ENCODE peak calls at places on chromosomes 16 and 17, in nine cellular contexts. C is A549, I is RWPE1, V is choroid plexus epithelial cell, O is cardiac fibroblast, B is left lung, A is sigmoid colon, G is H9, M is IMR-90. D is an unnamed sample.

GRCh38 chr16:28317040-28317880 is 24.9 kb downstream of the SBK1 start:
- DNase-seq in C (peak), M (peak), V (peak), A (no peak), I (peak), B (no peak), O (peak), G (peak), D (peak)

GRCh38 chr16:16805809-16806208 is 426.9 kb downstream of the NPIPA7 start:
- DNase-seq in I (no peak), M (no peak), G (no peak), B (no peak), V (no peak), A (no peak), O (no peak), C (no peak), D (no peak)

GRCh38 chr17:74546586-74546985 is 671 bp upstream of the CD300C start:
- DNase-seq in I (no peak), B (no peak), C (no peak), M (no peak), G (no peak), O (no peak), V (no peak), A (no peak), D (no peak)

GRCh38 chr17:74424658-74425057 is 7.2 kb upstream of the GPRC5C start:
- DNase-seq in B (no peak), V (no peak), O (no peak), I (no peak), M (no peak), A (no peak), G (no peak), C (no peak), D (no peak)

GRCh38 chr16:1295465-1295864 is 14.0 kb upstream of the UBE2I start:
- DNase-seq in G (no peak), V (no peak), B (no peak), A (no peak), O (no peak), M (no peak), I (no peak), C (no peak), D (no peak)

GRCh38 chr17:15281909-15282308 is 16.8 kb upstream of the PMP22 start:
- DNase-seq in B (no peak), M (no peak), G (no peak), C (no peak), I (no peak), A (no peak), V (no peak), O (peak), D (no peak)

GRCh38 chr17:67514998-67515397 is 137.9 kb downstream of the PITPNC1 start:
- DNase-seq in V (no peak), G (peak), O (no peak), M (no peak), B (no peak), A (no peak), C (no peak), I (no peak), D (no peak)

GRCh38 chr16:85313541-85314208 is 201.4 kb upstream of the CIBAR2 start:
- DNase-seq in A (no peak), B (no peak), I (peak), C (no peak), V (no peak), O (no peak), M (peak), G (no peak), D (peak)

GRCh38 chr17:81179861-81180260 is 13.8 kb upstream of the AATK start:
- DNase-seq in A (no peak), G (no peak), I (no peak), V (no peak), B (no peak), C (no peak), M (no peak), O (no peak), D (no peak)

GRCh38 chr17:81178136-81179091 is 12.4 kb upstream of the AATK start:
- DNase-seq in O (no peak), V (no peak), M (no peak), B (no peak), A (no peak), G (no peak), I (no peak), C (no peak), D (no peak)

GRCh38 chr17:81173761-81174160 is 7.7 kb upstream of the AATK start:
- DNase-seq in C (no peak), B (no peak), V (no peak), I (no peak), A (no peak), M (no peak), G (no peak), O (no peak), D (no peak)

GRCh38 chr17:81179220-81179619 is 13.2 kb upstream of the AATK start:
- DNase-seq in C (no peak), B (no peak), O (no peak), I (no peak), V (no peak), M (no peak), A (no peak), G (no peak), D (no peak)

GRCh38 chr17:81176656-81177055 is 10.6 kb upstream of the AATK start:
- DNase-seq in M (peak), I (no peak), C (peak), G (no peak), B (no peak), A (no peak), O (peak), V (no peak), D (no peak)
- TF ChIP-seq CTCF in M (no peak), I (no peak), C (no peak), G (no peak), B (no peak), A (no peak), O (peak), V (no peak), D (no peak)

GRCh38 chr17:81329927-81330883 is 35.1 kb upstream of the SLC38A10 start:
- DNase-seq in I (peak), V (no peak), B (no peak), M (no peak), G (peak), C (peak), A (no peak), O (no peak), D (peak)
- TF ChIP-seq CTCF in I (no peak), V (peak), B (no peak), M (no peak), G (peak), C (peak), A (no peak), O (no peak), D (no peak)

GRCh38 chr16:79261461-79261860 is 339.1 kb downstream of the MAF start:
- DNase-seq in I (no peak), A (no peak), M (no peak), C (peak), V (no peak), G (peak), O (no peak), B (no peak), D (peak)
- TF ChIP-seq CTCF in I (no peak), A (no peak), M (no peak), C (no peak), V (no peak), G (peak), O (no peak), B (peak), D (peak)

DNA sequence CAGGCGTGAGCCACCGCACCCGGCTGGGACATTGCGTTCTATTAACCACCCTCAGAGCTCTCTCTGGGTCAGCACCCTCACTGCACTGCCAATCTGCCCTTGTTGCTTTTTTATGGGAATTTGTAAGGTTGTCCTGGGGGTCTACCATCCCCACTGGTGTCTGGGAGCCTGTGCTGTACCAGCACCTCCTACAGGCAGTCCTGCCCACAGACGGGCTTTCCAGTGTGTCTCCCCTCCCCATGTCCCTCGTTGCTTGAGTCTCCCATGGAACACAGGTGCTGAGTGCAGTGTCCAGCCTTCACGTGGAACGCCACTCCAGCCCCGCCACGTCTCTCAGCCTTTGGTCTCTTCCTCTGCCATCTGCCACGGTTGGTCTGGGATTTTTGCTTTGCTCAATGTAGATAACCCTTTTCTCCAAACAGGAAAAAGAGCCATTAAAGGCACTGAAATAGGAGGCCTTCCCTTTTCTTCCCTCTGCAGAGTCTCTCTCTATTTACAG is 68.0 kb upstream of the CBX4 start:
- DNase-seq in G (no peak), C (no peak), A (no peak), B (no peak), V (no peak), O (no peak), M (no peak), I (no peak), D (no peak)
- TF ChIP-seq CTCF in G (peak), C (no peak), A (no peak), B (no peak), V (no peak), O (no peak), M (no peak), I (no peak), D (no peak)

GRCh38 chr17:56125830-56126819 is 27.1 kb upstream of the ANKFN1 start:
- DNase-seq in O (peak), A (no peak), I (peak), B (no peak), C (peak), M (peak), V (peak), G (peak), D (peak)
- TF ChIP-seq CTCF in O (peak), A (no peak), I (no peak), B (peak), C (peak), M (peak), V (peak), G (peak), D (peak)

GRCh38 chr17:29384901-29385300 is 5.3 kb upstream of the TAOK1 start:
- DNase-seq in M (no peak), I (peak), G (no peak), V (peak), A (no peak), C (peak), B (no peak), O (peak), D (no peak)
- TF ChIP-seq CTCF in M (no peak), I (no peak), G (peak), V (no peak), A (no peak), C (peak), B (no peak), O (no peak), D (peak)

GRCh38 chr17:1945621-1946020 is 79.5 kb downstream of the RTN4RL1 start:
- DNase-seq in O (no peak), M (no peak), G (peak), C (no peak), V (no peak), I (no peak), B (no peak), A (no peak), D (no peak)
- TF ChIP-seq CTCF in O (no peak), M (no peak), G (no peak), C (no peak), V (no peak), I (no peak), B (no peak), A (no peak), D (no peak)

GRCh38 chr17:5236871-5237540 is 2.3 kb upstream of the SCIMP start:
- DNase-seq in I (no peak), V (no peak), M (no peak), O (no peak), C (no peak), G (no peak), A (no peak), B (no peak), D (no peak)

GRCh38 chr17:5234645-5235576 is at the start of gene SCIMP:
- DNase-seq in V (no peak), O (no peak), A (peak), C (no peak), I (no peak), G (no peak), B (peak), M (no peak), D (no peak)

GRCh38 chr17:5241861-5242671 is 7.4 kb upstream of the SCIMP start:
- DNase-seq in A (no peak), I (no peak), C (no peak), G (no peak), V (no peak), O (no peak), M (no peak), B (no peak), D (no peak)

GRCh38 chr17:5238333-5238732 is 3.7 kb upstream of the SCIMP start:
- DNase-seq in B (no peak), I (no peak), C (no peak), M (no peak), V (no peak), A (no peak), G (no peak), O (no peak), D (no peak)

GRCh38 chr17:5237541-5238016 is 2.9 kb upstream of the SCIMP start:
- DNase-seq in O (peak), A (no peak), G (peak), B (peak), V (peak), C (peak), I (peak), M (peak), D (peak)
- TF ChIP-seq CTCF in O (peak), A (peak), G (peak), B (peak), V (peak), C (peak), I (peak), M (peak), D (peak)

GRCh38 chr16:50610331-50611262 is 62.4 kb downstream of the NKD1 start:
- DNase-seq in B (no peak), I (no peak), V (no peak), G (peak), A (no peak), M (no peak), O (no peak), C (no peak), D (no peak)

GRCh38 chr16:50611995-50612848 is 64.0 kb downstream of the NKD1 start:
- DNase-seq in A (no peak), C (no peak), O (no peak), B (no peak), G (no peak), I (no peak), M (no peak), V (no peak), D (no peak)

GRCh38 chr16:50612849-50613198 is 64.6 kb downstream of the NKD1 start:
- DNase-seq in C (no peak), I (no peak), V (no peak), B (no peak), A (no peak), G (no peak), M (no peak), O (no peak), D (no peak)

GRCh38 chr16:50613281-50613991 is 65.2 kb downstream of the NKD1 start:
- DNase-seq in B (no peak), M (no peak), C (no peak), O (no peak), G (no peak), I (no peak), V (peak), A (peak), D (no peak)

DNA sequence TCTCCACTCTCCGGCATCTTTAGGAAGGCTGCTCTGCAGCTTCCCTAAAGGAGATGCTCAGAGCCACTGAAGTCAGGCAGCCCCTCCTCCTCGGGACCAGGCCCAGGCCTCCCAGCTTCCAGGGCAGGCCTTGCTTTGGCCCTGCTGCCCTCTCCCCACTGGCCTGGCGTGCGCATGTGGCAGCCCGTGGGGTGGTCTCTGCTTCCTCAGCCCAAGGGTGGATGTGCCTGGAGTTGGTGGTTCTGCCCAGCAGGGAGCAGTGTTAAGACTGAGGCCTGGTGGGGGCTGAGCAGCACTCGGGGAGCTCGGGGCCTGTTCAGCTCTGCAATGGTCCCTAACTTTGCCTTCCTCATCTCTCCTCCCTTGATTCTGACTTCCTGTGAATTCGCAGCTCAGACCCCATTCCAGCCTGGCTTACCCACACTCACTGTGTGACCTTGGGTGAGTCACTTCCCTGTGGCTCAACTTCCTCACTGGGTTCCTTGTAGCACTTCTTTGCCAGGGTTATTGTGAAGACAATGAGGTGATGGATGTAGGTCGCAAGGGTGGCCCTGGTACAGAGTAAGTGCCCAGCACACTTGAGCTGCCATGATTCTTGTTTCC is 63.2 kb downstream of the NKD1 start:
- DNase-seq in G (no peak), B (no peak), A (no peak), V (peak), I (peak), O (peak), M (peak), C (no peak), D (peak)
- TF ChIP-seq CTCF in G (no peak), B (no peak), A (no peak), V (peak), I (no peak), O (no peak), M (no peak), C (no peak), D (no peak)

GRCh38 chr17:81831957-81832607 is 1.0 kb downstream of the MCRIP1 start:
- DNase-seq in C (no peak), A (no peak), G (no peak), V (no peak), M (peak), I (no peak), O (peak), B (peak), D (no peak)
- TF ChIP-seq CTCF in C (no peak), A (no peak), G (no peak), V (no peak), M (no peak), I (no peak), O (no peak), B (no peak), D (no peak)